ENCODE peak calls at places on chromosomes 5 and 9, in seven cellular contexts. One of them, this sample, is unnamed.

GRCh38 chr9:34377402-34377741 is 674 bp upstream of the MYORG start:
- DNase-seq in CD4-positive, alpha-beta T cell: no peak
- DNase-seq in effector memory CD4-positive, alpha-beta T cell: no peak
- DNase-seq in RWPE1: peak; percentile 30
- DNase-seq in thyroid gland: peak; percentile 56
- DNase-seq in mesenchymal stem cell: peak; percentile 34
- DNase-seq in cardiac muscle cell: no peak
- DNase-seq in this sample: no peak

GRCh38 chr9:127869310-127870152 is 7.9 kb downstream of the AK1 start:
- DNase-seq in thyroid gland: peak; percentile 84
- DNase-seq in mesenchymal stem cell: peak; percentile 83
- DNase-seq in effector memory CD4-positive, alpha-beta T cell: peak; percentile 42
- DNase-seq in CD4-positive, alpha-beta T cell: peak; percentile 82
- DNase-seq in RWPE1: peak; percentile 95
- DNase-seq in cardiac muscle cell: peak; percentile 88
- DNase-seq in this sample: peak; percentile 74

GRCh38 chr5:115810776-115811175 is 5.7 kb downstream of the CDO1 start:
- DNase-seq in RWPE1: no peak
- DNase-seq in CD4-positive, alpha-beta T cell: no peak
- DNase-seq in effector memory CD4-positive, alpha-beta T cell: no peak
- DNase-seq in cardiac muscle cell: no peak
- DNase-seq in thyroid gland: no peak
- DNase-seq in mesenchymal stem cell: no peak
- DNase-seq in this sample: no peak

GRCh38 chr5:157379983-157380382 is 80.0 kb upstream of the NIPAL4 start:
- DNase-seq in cardiac muscle cell: no peak
- DNase-seq in mesenchymal stem cell: no peak
- DNase-seq in CD4-positive, alpha-beta T cell: no peak
- DNase-seq in RWPE1: no peak
- DNase-seq in thyroid gland: no peak
- DNase-seq in effector memory CD4-positive, alpha-beta T cell: no peak
- DNase-seq in this sample: no peak

GRCh38 chr5:14008819-14009311 is 64.4 kb upstream of the DNAH5 start:
- DNase-seq in cardiac muscle cell: no peak
- DNase-seq in CD4-positive, alpha-beta T cell: no peak
- DNase-seq in RWPE1: no peak
- DNase-seq in thyroid gland: peak; percentile 57
- DNase-seq in mesenchymal stem cell: peak; percentile 81
- DNase-seq in effector memory CD4-positive, alpha-beta T cell: no peak
- DNase-seq in this sample: no peak

GRCh38 chr9:37747271-37747753 is 6.3 kb upstream of the TRMT10B start:
- DNase-seq in cardiac muscle cell: peak; percentile 76
- DNase-seq in mesenchymal stem cell: peak; percentile 78
- DNase-seq in RWPE1: peak; percentile 79
- DNase-seq in thyroid gland: peak; percentile 52
- DNase-seq in effector memory CD4-positive, alpha-beta T cell: peak; percentile 15
- DNase-seq in CD4-positive, alpha-beta T cell: peak; percentile 57
- DNase-seq in this sample: peak; percentile 27

GRCh38 chr5:92641031-92641962 is 939.7 kb downstream of the NR2F1-AS1 start:
- DNase-seq in thyroid gland: peak; percentile 25
- DNase-seq in CD4-positive, alpha-beta T cell: no peak
- DNase-seq in mesenchymal stem cell: peak; percentile 79
- DNase-seq in cardiac muscle cell: peak; percentile 80
- DNase-seq in effector memory CD4-positive, alpha-beta T cell: no peak
- DNase-seq in RWPE1: peak; percentile 11
- DNase-seq in this sample: no peak

GRCh38 chr5:22557251-22557650 is 295.9 kb downstream of the CDH12 start:
- DNase-seq in mesenchymal stem cell: no peak
- DNase-seq in cardiac muscle cell: no peak
- DNase-seq in CD4-positive, alpha-beta T cell: no peak
- DNase-seq in thyroid gland: no peak
- DNase-seq in effector memory CD4-positive, alpha-beta T cell: no peak
- DNase-seq in RWPE1: no peak
- DNase-seq in this sample: no peak

GRCh38 chr5:121489972-121490371 is 361.7 kb upstream of the FTMT start:
- DNase-seq in RWPE1: no peak
- DNase-seq in CD4-positive, alpha-beta T cell: no peak
- DNase-seq in effector memory CD4-positive, alpha-beta T cell: no peak
- DNase-seq in cardiac muscle cell: no peak
- DNase-seq in thyroid gland: no peak
- DNase-seq in mesenchymal stem cell: no peak
- DNase-seq in this sample: no peak

GRCh38 chr5:116454417-116454927 is 120.2 kb downstream of the SEMA6A start:
- DNase-seq in effector memory CD4-positive, alpha-beta T cell: no peak
- DNase-seq in RWPE1: no peak
- DNase-seq in mesenchymal stem cell: peak; percentile 96
- DNase-seq in cardiac muscle cell: peak; percentile 88
- DNase-seq in thyroid gland: no peak
- DNase-seq in CD4-positive, alpha-beta T cell: no peak
- DNase-seq in this sample: peak; percentile 10

GRCh38 chr5:141608046-141608445 is 10.8 kb downstream of the DIAPH1 start:
- DNase-seq in mesenchymal stem cell: no peak
- DNase-seq in thyroid gland: no peak
- DNase-seq in CD4-positive, alpha-beta T cell: no peak
- DNase-seq in effector memory CD4-positive, alpha-beta T cell: no peak
- DNase-seq in RWPE1: no peak
- DNase-seq in cardiac muscle cell: no peak
- DNase-seq in this sample: no peak

GRCh38 chr5:33423018-33423630 is 17.6 kb upstream of the TARS1 start:
- DNase-seq in RWPE1: peak; percentile 28
- DNase-seq in mesenchymal stem cell: peak; percentile 53
- DNase-seq in thyroid gland: no peak
- DNase-seq in effector memory CD4-positive, alpha-beta T cell: no peak
- DNase-seq in cardiac muscle cell: peak; percentile 66
- DNase-seq in CD4-positive, alpha-beta T cell: no peak
- DNase-seq in this sample: no peak

GRCh38 chr5:41068169-41068568 is 3.0 kb downstream of the MROH2B start:
- DNase-seq in CD4-positive, alpha-beta T cell: no peak
- DNase-seq in RWPE1: no peak
- DNase-seq in cardiac muscle cell: peak; percentile 77
- DNase-seq in thyroid gland: no peak
- DNase-seq in mesenchymal stem cell: no peak
- DNase-seq in effector memory CD4-positive, alpha-beta T cell: no peak
- DNase-seq in this sample: no peak

GRCh38 chr5:106730912-106731311 is 939.8 kb downstream of the EFNA5 start:
- DNase-seq in mesenchymal stem cell: no peak
- DNase-seq in RWPE1: peak; percentile 43
- DNase-seq in thyroid gland: no peak
- DNase-seq in cardiac muscle cell: no peak
- DNase-seq in effector memory CD4-positive, alpha-beta T cell: no peak
- DNase-seq in CD4-positive, alpha-beta T cell: no peak
- DNase-seq in this sample: no peak

GRCh38 chr9:3887121-3887797 is 361.5 kb upstream of the RFX3 start:
- DNase-seq in effector memory CD4-positive, alpha-beta T cell: no peak
- DNase-seq in cardiac muscle cell: no peak
- DNase-seq in CD4-positive, alpha-beta T cell: no peak
- DNase-seq in mesenchymal stem cell: no peak
- DNase-seq in RWPE1: no peak
- DNase-seq in thyroid gland: no peak
- DNase-seq in this sample: no peak

GRCh38 chr9:123998970-123999621 is 12.5 kb upstream of the LHX2 start:
- DNase-seq in mesenchymal stem cell: no peak
- DNase-seq in CD4-positive, alpha-beta T cell: no peak
- DNase-seq in RWPE1: no peak
- DNase-seq in thyroid gland: no peak
- DNase-seq in effector memory CD4-positive, alpha-beta T cell: no peak
- DNase-seq in cardiac muscle cell: no peak
- DNase-seq in this sample: no peak

GRCh38 chr5:124301850-124302249 is 444.6 kb downstream of the ZNF608 start:
- DNase-seq in CD4-positive, alpha-beta T cell: no peak
- DNase-seq in thyroid gland: no peak
- DNase-seq in RWPE1: no peak
- DNase-seq in cardiac muscle cell: peak; percentile 53
- DNase-seq in effector memory CD4-positive, alpha-beta T cell: no peak
- DNase-seq in mesenchymal stem cell: peak; percentile 62
- DNase-seq in this sample: no peak

GRCh38 chr9:76219555-76220151 is 174.6 kb downstream of the RFK start:
- DNase-seq in effector memory CD4-positive, alpha-beta T cell: no peak
- DNase-seq in cardiac muscle cell: peak; percentile 24
- DNase-seq in CD4-positive, alpha-beta T cell: no peak
- DNase-seq in RWPE1: no peak
- DNase-seq in thyroid gland: peak; percentile 5
- DNase-seq in mesenchymal stem cell: no peak
- DNase-seq in this sample: no peak

GRCh38 chr5:147072591-147072990 is 162.2 kb upstream of the STK32A start:
- DNase-seq in RWPE1: no peak
- DNase-seq in thyroid gland: peak; percentile 33
- DNase-seq in effector memory CD4-positive, alpha-beta T cell: no peak
- DNase-seq in mesenchymal stem cell: no peak
- DNase-seq in CD4-positive, alpha-beta T cell: no peak
- DNase-seq in cardiac muscle cell: no peak
- DNase-seq in this sample: no peak

GRCh38 chr5:109451161-109451560 is 41.4 kb upstream of the PJA2 start:
- DNase-seq in thyroid gland: peak; percentile 57
- DNase-seq in mesenchymal stem cell: no peak
- DNase-seq in effector memory CD4-positive, alpha-beta T cell: no peak
- DNase-seq in cardiac muscle cell: no peak
- DNase-seq in RWPE1: no peak
- DNase-seq in CD4-positive, alpha-beta T cell: no peak
- DNase-seq in this sample: peak; percentile 76

GRCh38 chr5:172453206-172453985 is 929 bp downstream of the SH3PXD2B start:
- DNase-seq in mesenchymal stem cell: peak; percentile 90
- DNase-seq in effector memory CD4-positive, alpha-beta T cell: no peak
- DNase-seq in cardiac muscle cell: peak; percentile 78
- DNase-seq in CD4-positive, alpha-beta T cell: no peak
- DNase-seq in thyroid gland: no peak
- DNase-seq in RWPE1: peak; percentile 68
- DNase-seq in this sample: no peak

GRCh38 chr9:120383999-120384924 is 195.7 kb downstream of the CDK5RAP2 start:
- DNase-seq in thyroid gland: peak; percentile 58
- DNase-seq in mesenchymal stem cell: no peak
- DNase-seq in CD4-positive, alpha-beta T cell: peak; percentile 16
- DNase-seq in cardiac muscle cell: peak; percentile 69
- DNase-seq in RWPE1: no peak
- DNase-seq in effector memory CD4-positive, alpha-beta T cell: no peak
- DNase-seq in this sample: no peak

GRCh38 chr5:151063590-151063989 is 17.2 kb downstream of the TNIP1 start:
- DNase-seq in RWPE1: no peak
- DNase-seq in cardiac muscle cell: no peak
- DNase-seq in thyroid gland: no peak
- DNase-seq in effector memory CD4-positive, alpha-beta T cell: no peak
- DNase-seq in mesenchymal stem cell: no peak
- DNase-seq in CD4-positive, alpha-beta T cell: no peak
- DNase-seq in this sample: no peak
- H3K27ac ChIP-seq in RWPE1: peak overlapping the region; percentile 26
- H3K27ac ChIP-seq in cardiac muscle cell: peak overlapping the region; percentile 84
- H3K27ac ChIP-seq in thyroid gland: peak overlapping the region; percentile 47
- H3K27ac ChIP-seq in effector memory CD4-positive, alpha-beta T cell: no peak overlapping the region
- H3K27ac ChIP-seq in mesenchymal stem cell: peak overlapping the region; percentile 86
- H3K27ac ChIP-seq in CD4-positive, alpha-beta T cell: no peak overlapping the region
- H3K27ac ChIP-seq in this sample: no peak overlapping the region

DNA sequence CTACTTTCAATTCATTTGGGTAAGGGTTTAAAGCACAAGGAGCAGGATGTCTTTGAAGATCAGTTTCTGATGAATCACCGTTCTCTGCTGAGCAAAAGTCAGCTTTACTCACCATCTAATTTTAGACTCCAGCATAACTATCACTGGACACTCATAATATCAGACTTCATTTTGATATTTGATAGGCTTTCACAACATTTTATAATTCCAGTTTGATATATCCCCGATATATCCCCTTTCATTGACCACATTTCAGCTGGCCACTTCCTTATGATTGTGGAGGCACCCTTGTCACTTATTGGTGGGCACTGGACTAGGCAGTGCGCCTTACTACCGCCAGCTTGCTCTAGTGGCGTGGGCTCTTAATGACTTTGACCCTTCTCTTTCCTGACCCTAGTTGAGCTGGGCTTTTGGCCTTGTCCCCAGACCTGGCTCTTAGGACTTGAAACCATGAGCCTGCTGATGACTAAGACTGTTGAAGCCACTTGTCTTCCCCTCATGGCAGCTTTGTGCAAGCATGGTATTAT is 46.8 kb downstream of the CYSTM1 start:
- DNase-seq in CD4-positive, alpha-beta T cell: no peak
- DNase-seq in effector memory CD4-positive, alpha-beta T cell: no peak
- DNase-seq in RWPE1: peak; percentile 84
- DNase-seq in cardiac muscle cell: peak; percentile 53
- DNase-seq in thyroid gland: peak; percentile 29
- DNase-seq in mesenchymal stem cell: peak; percentile 80
- DNase-seq in this sample: no peak
- H3K27ac ChIP-seq in CD4-positive, alpha-beta T cell: no peak overlapping the region
- H3K27ac ChIP-seq in effector memory CD4-positive, alpha-beta T cell: no peak overlapping the region
- H3K27ac ChIP-seq in RWPE1: peak overlapping the region; percentile 45
- H3K27ac ChIP-seq in cardiac muscle cell: no peak overlapping the region
- H3K27ac ChIP-seq in thyroid gland: no peak overlapping the region
- H3K27ac ChIP-seq in mesenchymal stem cell: peak overlapping the region; percentile 21
- H3K27ac ChIP-seq in this sample: no peak overlapping the region

GRCh38 chr5:55033568-55033967 is 9.5 kb downstream of the GZMK start:
- DNase-seq in CD4-positive, alpha-beta T cell: no peak
- DNase-seq in cardiac muscle cell: no peak
- DNase-seq in thyroid gland: no peak
- DNase-seq in RWPE1: no peak
- DNase-seq in effector memory CD4-positive, alpha-beta T cell: no peak
- DNase-seq in mesenchymal stem cell: no peak
- DNase-seq in this sample: no peak

GRCh38 chr5:55037046-55037771 is 13.2 kb downstream of the GZMK start:
- DNase-seq in cardiac muscle cell: no peak
- DNase-seq in CD4-positive, alpha-beta T cell: peak; percentile 51
- DNase-seq in thyroid gland: peak; percentile 7
- DNase-seq in mesenchymal stem cell: peak; percentile 28
- DNase-seq in effector memory CD4-positive, alpha-beta T cell: peak; percentile 16
- DNase-seq in RWPE1: no peak
- DNase-seq in this sample: no peak

GRCh38 chr5:55037816-55038379 is 13.8 kb downstream of the GZMK start:
- DNase-seq in cardiac muscle cell: no peak
- DNase-seq in mesenchymal stem cell: no peak
- DNase-seq in RWPE1: no peak
- DNase-seq in effector memory CD4-positive, alpha-beta T cell: no peak
- DNase-seq in thyroid gland: no peak
- DNase-seq in CD4-positive, alpha-beta T cell: no peak
- DNase-seq in this sample: no peak

GRCh38 chr5:55035480-55035879 is 11.4 kb downstream of the GZMK start:
- DNase-seq in CD4-positive, alpha-beta T cell: no peak
- DNase-seq in cardiac muscle cell: no peak
- DNase-seq in effector memory CD4-positive, alpha-beta T cell: no peak
- DNase-seq in thyroid gland: no peak
- DNase-seq in mesenchymal stem cell: no peak
- DNase-seq in RWPE1: no peak
- DNase-seq in this sample: no peak

DNA sequence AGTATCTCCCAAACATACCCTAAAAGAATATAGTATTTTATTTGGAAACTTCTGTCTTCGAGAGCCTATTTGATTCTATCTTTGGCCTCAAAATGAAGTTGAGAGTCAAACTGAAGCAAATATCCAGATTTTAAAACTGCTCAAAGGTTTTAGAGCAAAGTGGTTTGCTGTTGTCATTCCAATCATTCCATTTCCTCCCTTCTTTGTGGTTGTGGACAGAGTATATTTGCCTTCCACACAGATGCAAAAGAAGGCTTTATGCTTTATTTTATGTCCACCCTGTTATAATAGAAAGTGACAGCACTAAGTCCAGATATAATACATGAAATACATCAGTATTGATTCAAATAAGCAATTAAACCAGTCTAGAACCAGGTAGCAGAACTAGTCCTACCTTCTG is 12.4 kb downstream of the GZMK start:
- DNase-seq in effector memory CD4-positive, alpha-beta T cell: no peak
- DNase-seq in thyroid gland: no peak
- DNase-seq in cardiac muscle cell: peak; percentile 41
- DNase-seq in RWPE1: no peak
- DNase-seq in mesenchymal stem cell: peak; percentile 25
- DNase-seq in CD4-positive, alpha-beta T cell: no peak
- DNase-seq in this sample: no peak
- H3K27ac ChIP-seq in effector memory CD4-positive, alpha-beta T cell: no peak overlapping the region
- H3K27ac ChIP-seq in thyroid gland: peak overlapping the region; percentile 39
- H3K27ac ChIP-seq in cardiac muscle cell: peak overlapping the region; percentile 53
- H3K27ac ChIP-seq in RWPE1: no peak overlapping the region
- H3K27ac ChIP-seq in mesenchymal stem cell: no peak overlapping the region
- H3K27ac ChIP-seq in CD4-positive, alpha-beta T cell: peak overlapping the region; percentile 55
- H3K27ac ChIP-seq in this sample: no peak overlapping the region

GRCh38 chr5:38184627-38185026 is 73.7 kb upstream of the EGFLAM start:
- DNase-seq in RWPE1: no peak
- DNase-seq in CD4-positive, alpha-beta T cell: no peak
- DNase-seq in effector memory CD4-positive, alpha-beta T cell: no peak
- DNase-seq in cardiac muscle cell: no peak
- DNase-seq in thyroid gland: no peak
- DNase-seq in mesenchymal stem cell: no peak
- DNase-seq in this sample: no peak
- H3K27ac ChIP-seq in RWPE1: no peak overlapping the region
- H3K27ac ChIP-seq in CD4-positive, alpha-beta T cell: no peak overlapping the region
- H3K27ac ChIP-seq in effector memory CD4-positive, alpha-beta T cell: no peak overlapping the region
- H3K27ac ChIP-seq in cardiac muscle cell: no peak overlapping the region
- H3K27ac ChIP-seq in thyroid gland: no peak overlapping the region
- H3K27ac ChIP-seq in mesenchymal stem cell: no peak overlapping the region
- H3K27ac ChIP-seq in this sample: no peak overlapping the region

This sample was measured in substantia nigra.